ENCODE peak calls at places on chromosomes 3 and 15, in nine cellular contexts. S is body of pancreas, J is adrenal gland, D is Peyer's patch, T is right lobe of liver, L is sigmoid colon, V is spleen, C is IMR-90, G is A549. Z is an unnamed sample.

GRCh38 chr3:187041362-187042061 is 97.8 kb downstream of the RPL39L start:
- DNase-seq in S (no peak), J (no peak), D (no peak), T (no peak), L (no peak), V (no peak), C (peak; percentile 54), G (no peak), Z (no peak)

GRCh38 chr3:3559786-3560185 is 239.4 kb upstream of the LRRN1 start:
- DNase-seq in S (no peak), J (no peak), D (no peak), T (no peak), L (no peak), V (no peak), C (no peak), G (no peak), Z (no peak)

GRCh38 chr3:148518520-148518919 is 179.2 kb upstream of the AGTR1 start:
- DNase-seq in S (no peak), J (no peak), D (no peak), T (no peak), L (no peak), V (no peak), C (no peak), G (no peak), Z (no peak)

GRCh38 chr15:53472883-53473282 is 286.6 kb downstream of the WDR72 start:
- DNase-seq in S (peak; percentile 54), J (no peak), D (no peak), T (peak; percentile 41), L (no peak), V (no peak), C (no peak), G (no peak), Z (no peak)

GRCh38 chr3:157837341-157837740 is 268.9 kb downstream of the SHOX2 start:
- DNase-seq in S (no peak), J (no peak), D (no peak), T (no peak), L (no peak), V (no peak), C (no peak), G (no peak), Z (no peak)

GRCh38 chr3:184761120-184761841 is 49.4 kb upstream of the MAGEF1 start:
- DNase-seq in S (peak; percentile 82), J (peak; percentile 26), D (no peak), T (no peak), L (no peak), V (peak; percentile 64), C (peak; percentile 85), G (no peak), Z (peak; percentile 13)

GRCh38 chr15:85330941-85331588 is 49.3 kb upstream of the AKAP13 start:
- DNase-seq in S (peak; percentile 91), J (peak; percentile 88), D (peak; percentile 90), T (peak; percentile 77), L (peak; percentile 98), V (peak; percentile 92), C (peak; percentile 86), G (peak; percentile 95), Z (peak; percentile 96)

GRCh38 chr3:188526057-188526456 is 372.1 kb downstream of the LPP start:
- DNase-seq in S (no peak), J (peak; percentile 27), D (no peak), T (no peak), L (peak; percentile 75), V (no peak), C (peak; percentile 14), G (peak; percentile 21), Z (no peak)

GRCh38 chr3:129490273-129490675 is 38.2 kb upstream of the RHO start:
- DNase-seq in S (peak; percentile 82), J (peak; percentile 94), D (peak; percentile 68), T (peak; percentile 83), L (peak; percentile 94), V (peak; percentile 90), C (peak; percentile 97), G (peak; percentile 89), Z (peak; percentile 88)

GRCh38 chr15:99148851-99149276 is 44.0 kb downstream of the SYNM start:
- DNase-seq in S (no peak), J (no peak), D (no peak), T (no peak), L (peak; percentile 77), V (no peak), C (no peak), G (no peak), Z (no peak)

GRCh38 chr3:149970716-149971402 is at the start of gene PFN2:
- DNase-seq in S (peak; percentile 72), J (peak; percentile 68), D (peak; percentile 83), T (peak; percentile 67), L (peak; percentile 84), V (peak; percentile 89), C (peak; percentile 73), G (peak; percentile 91), Z (peak; percentile 85)

GRCh38 chr3:70064194-70064787 is 64.8 kb downstream of the SAMMSON start:
- DNase-seq in S (peak; percentile 29), J (peak; percentile 12), D (no peak), T (no peak), L (no peak), V (no peak), C (peak; percentile 38), G (peak; percentile 51), Z (no peak)

GRCh38 chr3:47412842-47413520 is 32.2 kb downstream of the PTPN23 start:
- DNase-seq in S (no peak), J (no peak), D (peak; percentile 46), T (no peak), L (no peak), V (no peak), C (no peak), G (no peak), Z (no peak)

GRCh38 chr15:63348392-63348791 is 33.3 kb downstream of the CA12 start:
- DNase-seq in S (peak; percentile 89), J (peak; percentile 65), D (peak; percentile 66), T (peak; percentile 44), L (peak; percentile 83), V (peak; percentile 83), C (peak; percentile 63), G (peak; percentile 41), Z (peak; percentile 76)

GRCh38 chr3:185335799-185336198 is 27.1 kb upstream of the MAP3K13 start:
- DNase-seq in S (no peak), J (no peak), D (no peak), T (no peak), L (no peak), V (no peak), C (peak; percentile 72), G (peak; percentile 80), Z (no peak)

GRCh38 chr3:186340211-186340610 is 21.8 kb downstream of the DGKG start:
- DNase-seq in S (no peak), J (no peak), D (no peak), T (no peak), L (no peak), V (no peak), C (no peak), G (no peak), Z (no peak)

DNA sequence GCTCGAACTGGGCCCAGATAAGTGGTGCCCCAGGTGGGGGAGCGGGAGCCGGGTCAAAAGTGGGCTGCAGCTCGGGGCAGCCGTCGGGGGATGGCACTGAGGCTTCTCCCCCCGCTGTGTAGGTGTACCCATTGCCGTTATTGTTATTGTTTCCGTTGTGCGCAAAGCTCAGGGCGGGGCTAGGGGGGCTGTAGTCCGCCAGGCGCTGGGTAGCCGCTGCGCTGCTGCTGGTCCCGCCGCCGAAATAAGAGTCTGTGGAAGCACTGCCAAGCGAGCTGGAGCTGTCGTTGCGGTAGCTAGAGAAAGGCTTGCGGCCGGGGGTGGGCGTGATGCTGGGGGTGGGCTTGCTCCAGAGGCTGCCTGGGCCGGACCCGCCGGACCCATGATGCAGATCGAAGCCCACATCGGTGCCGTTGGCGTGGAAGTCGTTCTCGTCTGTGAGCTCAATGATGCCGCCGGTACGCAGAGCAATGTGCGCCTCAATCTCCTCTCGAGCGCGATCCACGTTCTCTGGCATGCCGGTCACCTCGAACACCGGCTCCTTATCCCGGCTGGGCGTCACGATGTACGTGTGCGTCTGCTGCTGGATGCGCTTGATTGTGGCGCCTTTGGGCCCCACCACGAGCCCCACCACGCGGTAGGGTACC is 2.0 kb downstream of the MEX3B start:
- DNase-seq in S (no peak), J (no peak), D (no peak), T (peak; percentile 21), L (peak; percentile 73), V (no peak), C (no peak), G (no peak), Z (peak; percentile 32)
- H3K4me3 ChIP-seq in S (no peak overlapping the region), J (no peak overlapping the region), D (peak overlapping the region; percentile 87), T (peak overlapping the region; percentile 71), L (peak overlapping the region; percentile 73), V (peak overlapping the region; percentile 74), C (peak overlapping the region; percentile 92), G (peak overlapping the region; percentile 61), Z (peak overlapping the region; percentile 68)

DNA sequence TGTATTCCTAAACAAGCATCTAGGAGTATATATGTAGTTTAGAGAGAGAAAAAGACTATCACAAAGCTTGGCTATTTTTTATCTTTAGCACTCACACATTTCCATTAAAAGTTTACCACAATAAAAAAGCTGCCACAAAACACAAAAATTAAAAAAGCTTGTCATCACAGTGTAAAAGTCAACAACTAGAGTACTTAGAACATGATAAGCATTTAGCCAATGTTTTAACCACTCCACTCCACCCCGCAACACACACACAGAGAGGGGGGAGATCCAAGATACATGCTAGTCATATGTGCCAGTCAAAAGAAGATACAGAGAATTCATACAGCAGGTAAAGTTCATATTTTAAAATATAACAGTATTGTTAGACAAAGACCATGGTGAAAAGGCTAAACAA is 79.7 kb downstream of the STAG1 start:
- DNase-seq in S (no peak), J (no peak), D (no peak), T (no peak), L (no peak), V (no peak), C (no peak), G (no peak), Z (no peak)
- H3K27ac ChIP-seq in S (no peak overlapping the region), J (no peak overlapping the region), D (no peak overlapping the region), T (no peak overlapping the region), L (no peak overlapping the region), V (no peak overlapping the region), C (no peak overlapping the region), G (no peak overlapping the region), Z (no peak overlapping the region)

GRCh38 chr3:9691636-9692035 is 12.0 kb upstream of the CPNE9 start:
- DNase-seq in S (no peak), J (no peak), D (no peak), T (no peak), L (no peak), V (peak; percentile 48), C (no peak), G (no peak), Z (no peak)
- TF ChIP-seq POLR2A in S (no peak), J (no peak), D (no peak), T (no peak), L (no peak), V (no peak), C (no peak), G (no peak), Z (no peak)

DNA sequence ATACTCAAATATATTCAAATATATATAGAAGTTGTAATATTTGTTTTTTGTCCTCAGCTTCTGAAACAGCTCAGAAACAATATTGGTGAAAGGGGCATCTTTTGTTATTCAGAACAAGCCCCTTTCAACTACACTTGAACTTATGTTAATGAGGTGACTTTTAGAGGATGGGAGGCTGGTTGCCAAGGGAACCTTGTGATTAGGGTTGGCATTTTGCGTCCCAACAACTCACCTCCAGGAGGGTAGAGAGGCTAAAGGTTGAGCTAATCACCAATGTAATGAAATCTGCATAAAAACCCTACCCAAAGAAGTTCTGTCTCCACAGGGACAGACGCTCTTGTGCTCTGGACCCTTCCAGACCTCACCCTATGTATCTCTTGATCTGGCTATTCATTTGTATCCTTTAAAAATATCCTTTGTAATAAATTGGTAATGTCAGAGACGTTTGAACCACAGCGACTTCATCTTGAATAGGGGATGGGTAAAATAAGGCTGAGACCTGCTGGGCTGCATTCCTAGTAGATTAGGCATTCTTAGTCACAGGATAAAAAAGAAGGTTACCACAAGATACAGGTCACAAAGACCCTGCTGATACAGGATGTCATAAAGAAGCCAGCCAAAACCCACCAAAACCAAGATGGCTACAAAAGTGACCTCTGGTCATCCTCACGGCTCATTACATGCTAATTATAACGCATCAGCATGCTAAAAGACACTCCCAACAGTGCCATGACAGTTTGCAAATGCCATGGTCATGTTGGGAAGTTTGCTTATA is 111.1 kb downstream of the FMN1 start:
- DNase-seq in S (no peak), J (no peak), D (no peak), T (no peak), L (no peak), V (no peak), C (peak; percentile 33), G (no peak), Z (no peak)
- H3K4me3 ChIP-seq in S (no peak overlapping the region), J (no peak overlapping the region), D (no peak overlapping the region), T (no peak overlapping the region), L (no peak overlapping the region), V (no peak overlapping the region), C (no peak overlapping the region), G (no peak overlapping the region), Z (no peak overlapping the region)

Z was measured in heart left ventricle.